ENCODE peak calls at places on chromosomes 13 and 19, in four cellular contexts. One of them, this sample, is unnamed.

GRCh38 chr13:89930861-89931260 is 1416.6 kb upstream of the MIR17HG start:
- DNase-seq in psoas muscle: no peak
- DNase-seq in SJCRH30: no peak
- DNase-seq in H1: no peak
- DNase-seq in this sample: no peak

GRCh38 chr13:49985129-49985528 is 11.7 kb upstream of the TRIM13 start:
- DNase-seq in SJCRH30: no peak
- DNase-seq in H1: no peak
- DNase-seq in psoas muscle: no peak
- DNase-seq in this sample: no peak

GRCh38 chr13:95083758-95084157 is 217.5 kb downstream of the ABCC4 start:
- DNase-seq in psoas muscle: no peak
- DNase-seq in H1: no peak
- DNase-seq in SJCRH30: no peak
- DNase-seq in this sample: no peak

GRCh38 chr19:3785464-3785937 is 680 bp downstream of the MATK start:
- DNase-seq in psoas muscle: no peak
- DNase-seq in SJCRH30: no peak
- DNase-seq in H1: no peak
- DNase-seq in this sample: no peak

GRCh38 chr13:76992548-76993001 is 694 bp downstream of the CLN5 start:
- DNase-seq in psoas muscle: no peak
- DNase-seq in H1: no peak
- DNase-seq in SJCRH30: no peak
- DNase-seq in this sample: no peak

GRCh38 chr19:45082170-45082569 is 3.1 kb downstream of the GEMIN7 start:
- DNase-seq in SJCRH30: no peak
- DNase-seq in psoas muscle: no peak
- DNase-seq in H1: no peak
- DNase-seq in this sample: no peak

GRCh38 chr13:40168425-40169155 is 497.9 kb downstream of the FOXO1 start:
- DNase-seq in H1: no peak
- DNase-seq in SJCRH30: no peak
- DNase-seq in psoas muscle: no peak
- DNase-seq in this sample: no peak

GRCh38 chr13:95298971-95299627 is 2.2 kb downstream of the ABCC4 start:
- DNase-seq in SJCRH30: no peak
- DNase-seq in psoas muscle: no peak
- DNase-seq in H1: no peak
- DNase-seq in this sample: no peak

GRCh38 chr13:42777476-42777875 is 3.9 kb upstream of the FAM216B start:
- DNase-seq in H1: no peak
- DNase-seq in SJCRH30: no peak
- DNase-seq in psoas muscle: no peak
- DNase-seq in this sample: no peak

GRCh38 chr19:6210091-6210490 is 69.7 kb downstream of the MLLT1 start:
- DNase-seq in SJCRH30: no peak
- DNase-seq in H1: no peak
- DNase-seq in psoas muscle: no peak
- DNase-seq in this sample: no peak

GRCh38 chr13:30333601-30334000 is 26.2 kb upstream of the KATNAL1 start:
- DNase-seq in H1: no peak
- DNase-seq in psoas muscle: no peak
- DNase-seq in SJCRH30: no peak
- DNase-seq in this sample: no peak

GRCh38 chr13:112891477-112892401 is 77.3 kb upstream of the MCF2L start:
- DNase-seq in H1: no peak
- DNase-seq in SJCRH30: no peak
- DNase-seq in psoas muscle: no peak
- DNase-seq in this sample: no peak

GRCh38 chr19:6424190-6424938 is at the start of gene KHSRP:
- DNase-seq in H1: no peak
- DNase-seq in SJCRH30: peak; percentile 25
- DNase-seq in psoas muscle: peak; percentile 100
- DNase-seq in this sample: no peak

GRCh38 chr13:65834897-65835296 is 1395.2 kb downstream of the PCDH9 start:
- DNase-seq in psoas muscle: no peak
- DNase-seq in SJCRH30: no peak
- DNase-seq in H1: no peak
- DNase-seq in this sample: no peak

GRCh38 chr19:55473613-55474012 is 2.8 kb upstream of the ZNF628 start:
- DNase-seq in SJCRH30: peak; percentile 74
- DNase-seq in H1: no peak
- DNase-seq in psoas muscle: no peak
- DNase-seq in this sample: no peak

GRCh38 chr19:45547211-45547770 is 37.3 kb downstream of the OPA3 start:
- DNase-seq in psoas muscle: no peak
- DNase-seq in H1: no peak
- DNase-seq in SJCRH30: no peak
- DNase-seq in this sample: no peak

GRCh38 chr19:10005632-10006334 is 4.5 kb downstream of the COL5A3 start:
- DNase-seq in SJCRH30: no peak
- DNase-seq in psoas muscle: no peak
- DNase-seq in H1: no peak
- DNase-seq in this sample: no peak

GRCh38 chr19:10006335-10006708 is 4.0 kb downstream of the COL5A3 start:
- DNase-seq in H1: no peak
- DNase-seq in psoas muscle: peak; percentile 43
- DNase-seq in SJCRH30: no peak
- DNase-seq in this sample: no peak

GRCh38 chr19:10007366-10007765 is 2.9 kb downstream of the COL5A3 start:
- DNase-seq in psoas muscle: peak; percentile 62
- DNase-seq in H1: no peak
- DNase-seq in SJCRH30: no peak
- DNase-seq in this sample: no peak

GRCh38 chr19:10007811-10008211 is 2.5 kb downstream of the COL5A3 start:
- DNase-seq in SJCRH30: peak; percentile 27
- DNase-seq in H1: no peak
- DNase-seq in psoas muscle: peak; percentile 43
- DNase-seq in this sample: no peak

GRCh38 chr19:10006752-10007323 is 3.5 kb downstream of the COL5A3 start:
- DNase-seq in SJCRH30: no peak
- DNase-seq in psoas muscle: no peak
- DNase-seq in H1: no peak
- DNase-seq in this sample: no peak
- H3K4me1 ChIP-seq in SJCRH30: peaks cover 19% of the 10 kb centered on the region
- H3K4me1 ChIP-seq in psoas muscle: no peaks in the 10 kb centered on the region
- H3K4me1 ChIP-seq in H1: peaks cover 4% of the 10 kb centered on the region
- H3K4me1 ChIP-seq in this sample: peaks cover 65% of the 10 kb centered on the region

GRCh38 chr19:15453091-15453498 is 3.3 kb upstream of the WIZ start:
- DNase-seq in SJCRH30: no peak
- DNase-seq in psoas muscle: no peak
- DNase-seq in H1: no peak
- DNase-seq in this sample: no peak
- H3K27ac ChIP-seq in SJCRH30: peak overlapping the region; percentile 20
- H3K27ac ChIP-seq in psoas muscle: peak overlapping the region; percentile 59
- H3K27ac ChIP-seq in H1: no peak overlapping the region
- H3K27ac ChIP-seq in this sample: peak overlapping the region; percentile 62

GRCh38 chr13:60797112-60797511 is 400.1 kb downstream of the TDRD3 start:
- DNase-seq in SJCRH30: no peak
- DNase-seq in H1: no peak
- DNase-seq in psoas muscle: no peak
- DNase-seq in this sample: no peak
- H3K4me1 ChIP-seq in SJCRH30: no peaks in the 10 kb centered on the region
- H3K4me1 ChIP-seq in H1: no peaks in the 10 kb centered on the region
- H3K4me1 ChIP-seq in psoas muscle: no peaks in the 10 kb centered on the region
- H3K4me1 ChIP-seq in this sample: no peaks in the 10 kb centered on the region

GRCh38 chr19:8150178-8150865 is 930 bp upstream of the FBN3 start:
- DNase-seq in H1: no peak
- DNase-seq in SJCRH30: no peak
- DNase-seq in psoas muscle: no peak
- DNase-seq in this sample: no peak
- H3K27ac ChIP-seq in H1: no peak overlapping the region
- H3K27ac ChIP-seq in SJCRH30: no peak overlapping the region
- H3K27ac ChIP-seq in psoas muscle: no peak overlapping the region
- H3K27ac ChIP-seq in this sample: no peak overlapping the region

GRCh38 chr13:24216176-24216575 is 55.7 kb downstream of the SPATA13 start:
- DNase-seq in SJCRH30: no peak
- DNase-seq in H1: no peak
- DNase-seq in psoas muscle: no peak
- DNase-seq in this sample: no peak

GRCh38 chr13:24215007-24215633 is 54.6 kb downstream of the SPATA13 start:
- DNase-seq in H1: no peak
- DNase-seq in psoas muscle: no peak
- DNase-seq in SJCRH30: no peak
- DNase-seq in this sample: no peak

GRCh38 chr13:24215732-24216131 is 55.2 kb downstream of the SPATA13 start:
- DNase-seq in H1: no peak
- DNase-seq in psoas muscle: no peak
- DNase-seq in SJCRH30: no peak
- DNase-seq in this sample: no peak

GRCh38 chr13:24213932-24214331 is 53.4 kb downstream of the SPATA13 start:
- DNase-seq in SJCRH30: no peak
- DNase-seq in psoas muscle: no peak
- DNase-seq in H1: no peak
- DNase-seq in this sample: no peak

DNA sequence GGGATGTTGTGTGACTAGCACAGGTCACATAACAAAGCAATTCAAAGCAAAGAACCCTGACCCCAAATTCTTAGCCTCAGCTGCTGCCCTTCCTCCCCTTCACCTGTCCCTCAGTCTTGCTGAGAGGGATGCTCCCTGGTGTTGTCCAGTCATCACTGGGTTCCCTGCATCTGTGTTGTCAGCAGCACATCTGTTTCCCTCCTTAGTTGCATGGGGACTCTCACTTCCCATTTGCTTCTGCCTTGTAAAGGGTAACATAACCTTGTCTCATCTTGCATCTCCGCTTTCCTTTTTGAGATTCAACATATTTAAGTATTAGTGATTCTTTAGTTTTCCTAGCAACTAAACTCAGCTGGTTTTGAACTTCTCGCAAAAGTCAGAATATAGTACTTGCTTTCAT is 54.0 kb downstream of the SPATA13 start:
- DNase-seq in psoas muscle: no peak
- DNase-seq in H1: no peak
- DNase-seq in SJCRH30: no peak
- DNase-seq in this sample: no peak
- H3K4me1 ChIP-seq in psoas muscle: no peaks in the 10 kb centered on the region
- H3K4me1 ChIP-seq in H1: peaks cover 8% of the 10 kb centered on the region
- H3K4me1 ChIP-seq in SJCRH30: no peaks in the 10 kb centered on the region
- H3K4me1 ChIP-seq in this sample: peaks cover 22% of the 10 kb centered on the region

GRCh38 chr19:19816679-19817078 is 4.9 kb downstream of the ZNF506 start:
- DNase-seq in psoas muscle: peak; percentile 58
- DNase-seq in H1: no peak
- DNase-seq in SJCRH30: no peak
- DNase-seq in this sample: no peak
- H3K27ac ChIP-seq in psoas muscle: no peak overlapping the region
- H3K27ac ChIP-seq in H1: no peak overlapping the region
- H3K27ac ChIP-seq in SJCRH30: no peak overlapping the region
- H3K27ac ChIP-seq in this sample: no peak overlapping the region

This sample was measured in esophagus squamous epithelium.